ENCODE peak calls at places on chromosomes 11 and 22, in six cellular contexts. One of them, this sample, is unnamed.

GRCh38 chr22:37607010-37607911 is 1.4 kb upstream of the GGA1 start:
- DNase-seq in H1: peak; percentile 100
- DNase-seq in A549: peak; percentile 83
- DNase-seq in K562: peak; percentile 75
- DNase-seq in HCT116: peak; percentile 83
- DNase-seq in NB4: peak; percentile 75
- DNase-seq in this sample: peak; percentile 97

GRCh38 chr22:18091916-18092526 is 14.2 kb downstream of the PEX26 start:
- DNase-seq in H1: no peak
- DNase-seq in A549: peak; percentile 78
- DNase-seq in K562: no peak
- DNase-seq in HCT116: no peak
- DNase-seq in NB4: no peak
- DNase-seq in this sample: no peak

GRCh38 chr11:123628936-123629683 is 25.3 kb downstream of the SCN3B start:
- DNase-seq in H1: no peak
- DNase-seq in A549: no peak
- DNase-seq in K562: no peak
- DNase-seq in HCT116: no peak
- DNase-seq in NB4: peak; percentile 11
- DNase-seq in this sample: no peak

GRCh38 chr11:76787911-76788596 is 4.9 kb downstream of the TSKU start:
- DNase-seq in H1: no peak
- DNase-seq in A549: no peak
- DNase-seq in K562: peak; percentile 90
- DNase-seq in HCT116: peak; percentile 61
- DNase-seq in NB4: no peak
- DNase-seq in this sample: no peak

GRCh38 chr11:118138839-118139420 is 13.7 kb downstream of the SCN4B start:
- DNase-seq in H1: no peak
- DNase-seq in A549: no peak
- DNase-seq in K562: no peak
- DNase-seq in HCT116: no peak
- DNase-seq in NB4: no peak
- DNase-seq in this sample: no peak

GRCh38 chr22:31754813-31755212 is 994 bp downstream of the DEPDC5 start:
- DNase-seq in H1: no peak
- DNase-seq in A549: no peak
- DNase-seq in K562: no peak
- DNase-seq in HCT116: no peak
- DNase-seq in NB4: no peak
- DNase-seq in this sample: no peak

GRCh38 chr11:69637601-69637955 is 3.4 kb upstream of the CCND1 start:
- DNase-seq in H1: no peak
- DNase-seq in A549: no peak
- DNase-seq in K562: no peak
- DNase-seq in HCT116: no peak
- DNase-seq in NB4: no peak
- DNase-seq in this sample: peak; percentile 67

GRCh38 chr11:10916674-10917073 is 58.8 kb upstream of the ZBED5 start:
- DNase-seq in H1: no peak
- DNase-seq in A549: no peak
- DNase-seq in K562: no peak
- DNase-seq in HCT116: no peak
- DNase-seq in NB4: no peak
- DNase-seq in this sample: no peak

GRCh38 chr22:37560682-37561208 is 465 bp downstream of the CDC42EP1 start:
- DNase-seq in H1: no peak
- DNase-seq in A549: no peak
- DNase-seq in K562: peak; percentile 39
- DNase-seq in HCT116: no peak
- DNase-seq in NB4: no peak
- DNase-seq in this sample: no peak

GRCh38 chr22:46238541-46238940 is 11.6 kb downstream of the CDPF1 start:
- DNase-seq in H1: no peak
- DNase-seq in A549: no peak
- DNase-seq in K562: no peak
- DNase-seq in HCT116: no peak
- DNase-seq in NB4: no peak
- DNase-seq in this sample: no peak

GRCh38 chr11:43269229-43269928 is 42.4 kb upstream of the API5 start:
- DNase-seq in H1: no peak
- DNase-seq in A549: no peak
- DNase-seq in K562: no peak
- DNase-seq in HCT116: no peak
- DNase-seq in NB4: no peak
- DNase-seq in this sample: peak; percentile 30

GRCh38 chr11:30585067-30585891 is 874 bp downstream of the MPPED2 start:
- DNase-seq in H1: peak; percentile 75
- DNase-seq in A549: no peak
- DNase-seq in K562: no peak
- DNase-seq in HCT116: no peak
- DNase-seq in NB4: no peak
- DNase-seq in this sample: peak; percentile 64

GRCh38 chr22:18731075-18731666 is 119.5 kb upstream of the RIMBP3 start:
- DNase-seq in H1: no peak
- DNase-seq in A549: no peak
- DNase-seq in K562: no peak
- DNase-seq in HCT116: no peak
- DNase-seq in NB4: no peak
- DNase-seq in this sample: no peak

DNA sequence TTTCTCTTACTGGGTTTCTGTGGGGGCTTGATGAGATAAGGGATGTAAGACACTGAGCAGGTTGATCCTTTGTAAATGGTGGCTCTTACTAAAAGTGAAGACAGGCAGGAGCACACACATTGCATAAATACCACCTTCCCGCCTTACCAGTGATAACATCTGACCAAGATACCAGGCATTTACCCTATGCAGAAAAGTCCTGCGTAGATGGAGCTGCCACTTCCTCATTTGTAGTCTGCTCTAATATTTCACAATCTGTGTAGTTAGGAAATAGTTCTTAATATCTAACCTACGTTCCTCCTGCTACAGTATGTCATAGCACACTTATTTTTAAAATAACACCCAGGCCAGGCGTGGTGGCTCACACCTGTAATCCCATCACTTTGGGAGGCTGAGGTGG is 23.9 kb upstream of the SWAP70 start:
- DNase-seq in H1: no peak
- DNase-seq in A549: peak; percentile 33
- DNase-seq in K562: no peak
- DNase-seq in HCT116: no peak
- DNase-seq in NB4: peak; percentile 95
- DNase-seq in this sample: no peak
- TF ChIP-seq MAX in H1: no peak
- TF ChIP-seq MAX in A549: no peak
- TF ChIP-seq MAX in K562: no peak
- TF ChIP-seq MAX in HCT116: no peak
- TF ChIP-seq MAX in NB4: peak; percentile 33
- TF ChIP-seq MAX in this sample: no peak

GRCh38 chr11:104332110-104332509 is 168.2 kb upstream of the PDGFD start:
- DNase-seq in H1: peak; percentile 80
- DNase-seq in A549: peak; percentile 30
- DNase-seq in K562: no peak
- DNase-seq in HCT116: peak; percentile 32
- DNase-seq in NB4: peak; percentile 36
- DNase-seq in this sample: peak; percentile 81
- TF ChIP-seq MAX in H1: no peak
- TF ChIP-seq MAX in A549: no peak
- TF ChIP-seq MAX in K562: no peak
- TF ChIP-seq MAX in HCT116: no peak
- TF ChIP-seq MAX in NB4: no peak
- TF ChIP-seq MAX in this sample: no peak

GRCh38 chr11:59174664-59175033 is 2.7 kb downstream of the DTX4 start:
- DNase-seq in H1: no peak
- DNase-seq in A549: peak; percentile 24
- DNase-seq in K562: no peak
- DNase-seq in HCT116: no peak
- DNase-seq in NB4: no peak
- DNase-seq in this sample: no peak
- TF ChIP-seq MAX in H1: no peak
- TF ChIP-seq MAX in A549: no peak
- TF ChIP-seq MAX in K562: no peak
- TF ChIP-seq MAX in HCT116: no peak
- TF ChIP-seq MAX in NB4: no peak
- TF ChIP-seq MAX in this sample: no peak

DNA sequence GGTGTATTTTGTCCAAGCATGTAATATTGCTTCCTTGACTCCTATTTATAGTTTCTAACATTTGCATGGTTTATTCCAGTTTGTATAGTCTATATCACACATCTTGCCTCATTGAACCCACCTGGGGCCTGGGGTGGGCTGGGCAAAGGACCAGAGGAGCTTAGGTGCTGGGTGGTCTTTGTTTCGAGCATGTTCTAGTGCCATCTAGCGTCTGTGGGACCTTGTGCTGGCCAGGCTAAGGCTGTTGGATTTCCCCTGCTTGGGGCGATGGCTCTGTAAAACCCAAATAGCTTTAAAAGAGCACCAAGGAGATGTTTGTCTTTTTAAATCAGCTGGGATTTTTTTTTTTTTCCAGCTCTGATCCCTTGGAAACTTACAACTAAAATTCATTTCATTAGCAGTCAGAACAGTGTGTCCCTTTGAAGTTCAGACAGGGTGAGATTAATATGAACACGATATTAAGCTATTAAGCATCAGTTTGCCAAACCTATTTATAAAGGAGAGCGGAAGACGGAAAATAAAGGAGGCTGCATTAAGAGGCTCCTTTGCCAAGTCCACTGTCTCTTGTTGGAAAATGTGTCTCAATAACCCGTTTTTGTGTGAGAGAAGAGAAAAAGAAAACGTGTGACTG is 157.4 kb downstream of the COMMD9 start:
- DNase-seq in H1: peak; percentile 66
- DNase-seq in A549: peak; percentile 41
- DNase-seq in K562: peak; percentile 62
- DNase-seq in HCT116: no peak
- DNase-seq in NB4: peak; percentile 44
- DNase-seq in this sample: peak; percentile 67
- TF ChIP-seq MAX in H1: peak; percentile 34
- TF ChIP-seq MAX in A549: no peak
- TF ChIP-seq MAX in K562: no peak
- TF ChIP-seq MAX in HCT116: no peak
- TF ChIP-seq MAX in NB4: no peak
- TF ChIP-seq MAX in this sample: no peak

GRCh38 chr11:104462346-104462745 is 298.4 kb upstream of the PDGFD start:
- DNase-seq in H1: no peak
- DNase-seq in A549: no peak
- DNase-seq in K562: no peak
- DNase-seq in HCT116: no peak
- DNase-seq in NB4: peak; percentile 3
- DNase-seq in this sample: no peak

GRCh38 chr11:104467414-104467813 is 303.5 kb upstream of the PDGFD start:
- DNase-seq in H1: no peak
- DNase-seq in A549: no peak
- DNase-seq in K562: no peak
- DNase-seq in HCT116: no peak
- DNase-seq in NB4: no peak
- DNase-seq in this sample: no peak
- TF ChIP-seq MAX in H1: no peak
- TF ChIP-seq MAX in A549: no peak
- TF ChIP-seq MAX in K562: no peak
- TF ChIP-seq MAX in HCT116: no peak
- TF ChIP-seq MAX in NB4: no peak
- TF ChIP-seq MAX in this sample: no peak

This sample was measured in WTC11.